ENCODE peak calls at places on chromosomes 1 and 21, in eight cellular contexts. N is CD8-positive, alpha-beta memory T cell; S is MM.1S; V is endothelial cell of umbilical vein; I is CD4-positive, CD25-positive, alpha-beta regulatory T cell; A is naive thymus-derived CD4-positive, alpha-beta T cell; X is mammary epithelial cell; Y is heart left ventricle. B is an unnamed sample.
A peak's percentile ranks its signal among the peaks of the same experiment; 100 is the strongest.

GRCh38 chr1:182599339-182599738 is 4.8 kb downstream of the RGS16 start:
- DNase-seq in S (no peak), V (no peak), I (peak; percentile 50), Y (no peak), X (no peak), N (no peak), A (no peak), B (no peak)

GRCh38 chr1:229427572-229427971 is 6.3 kb downstream of the ACTA1 start:
- DNase-seq in N (no peak), V (no peak), X (no peak), A (no peak), I (no peak), S (no peak), Y (no peak), B (no peak)

GRCh38 chr1:61626820-61627219 is 98.1 kb downstream of the TM2D1 start:
- DNase-seq in X (no peak), A (no peak), N (no peak), Y (peak; percentile 67), V (no peak), I (no peak), S (no peak), B (no peak)

GRCh38 chr1:2255420-2256369 is 27.6 kb downstream of the SKI start:
- DNase-seq in A (peak; percentile 89), V (peak; percentile 69), N (peak; percentile 78), X (peak; percentile 67), S (peak; percentile 73), I (peak; percentile 91), Y (no peak), B (no peak)

GRCh38 chr1:167689569-167689925 is 32.2 kb upstream of the MPZL1 start:
- DNase-seq in V (no peak), Y (no peak), N (no peak), I (no peak), S (no peak), X (peak; percentile 26), A (no peak), B (no peak)

GRCh38 chr1:44067258-44068250 is 36.3 kb upstream of the SLC6A9 start:
- DNase-seq in V (no peak), I (no peak), X (no peak), S (no peak), Y (no peak), N (no peak), A (no peak), B (no peak)

GRCh38 chr1:226706664-226707063 is 32.4 kb downstream of the ITPKB start:
- DNase-seq in Y (no peak), N (no peak), V (no peak), A (no peak), I (no peak), X (no peak), S (no peak), B (no peak)

GRCh38 chr1:158077366-158078256 is 84.2 kb downstream of the KIRREL1 start:
- DNase-seq in Y (no peak), I (no peak), N (no peak), X (no peak), A (no peak), V (no peak), S (no peak), B (no peak)

GRCh38 chr1:228349701-228350171 is 56.9 kb downstream of the TRIM11 start:
- DNase-seq in Y (peak; percentile 21), V (no peak), I (no peak), S (no peak), N (no peak), X (no peak), A (no peak), B (peak; percentile 37)

GRCh38 chr1:3003039-3003940 is 18.0 kb upstream of the ACTRT2 start:
- DNase-seq in A (no peak), N (no peak), Y (peak; percentile 12), X (no peak), I (no peak), S (no peak), V (no peak), B (peak; percentile 43)

GRCh38 chr1:157347508-157347907 is 204.8 kb downstream of the FCRL5 start:
- DNase-seq in N (no peak), S (no peak), Y (no peak), A (no peak), X (no peak), I (peak; percentile 2), V (no peak), B (no peak)

GRCh38 chr1:245807954-245808719 is 653.4 kb downstream of the KIF26B start:
- DNase-seq in I (no peak), S (no peak), A (no peak), Y (no peak), V (no peak), N (no peak), X (no peak), B (peak; percentile 81)

GRCh38 chr1:90502696-90503095 is 214.4 kb downstream of the BARHL2 start:
- DNase-seq in Y (no peak), A (no peak), S (no peak), V (no peak), N (no peak), X (no peak), I (no peak), B (no peak)

GRCh38 chr21:46456750-46457149 is 1.9 kb upstream of the DIP2A start:
- DNase-seq in V (no peak), X (peak; percentile 75), A (no peak), Y (no peak), N (no peak), I (no peak), S (no peak), B (no peak)

GRCh38 chr1:36137226-36137625 is 12.1 kb downstream of the TRAPPC3 start:
- DNase-seq in I (no peak), X (no peak), V (no peak), A (no peak), N (no peak), S (no peak), Y (no peak), B (no peak)
- H3K4me1 ChIP-seq in I (peaks cover under 1% of the 10 kb centered on the region), X (peaks cover 46% of the 10 kb centered on the region), V (peaks cover 46% of the 10 kb centered on the region), A (no peaks in the 10 kb centered on the region), N (no peaks in the 10 kb centered on the region), S (no peaks in the 10 kb centered on the region), Y (peaks cover 12% of the 10 kb centered on the region), B (peaks cover 29% of the 10 kb centered on the region)

GRCh38 chr21:16193758-16194606 is 464.2 kb downstream of the USP25 start:
- DNase-seq in N (no peak), I (no peak), S (peak; percentile 82), V (peak; percentile 91), Y (peak; percentile 78), X (peak; percentile 61), A (peak; percentile 18), B (peak; percentile 61)

GRCh38 chr21:16195476-16195875 is 465.7 kb downstream of the USP25 start:
- DNase-seq in I (no peak), X (peak; percentile 25), Y (no peak), A (no peak), S (peak; percentile 57), V (peak; percentile 57), N (no peak), B (no peak)

GRCh38 chr21:16196521-16197208 is 466.9 kb downstream of the USP25 start:
- DNase-seq in X (peak; percentile 5), V (peak; percentile 80), N (no peak), I (no peak), A (no peak), S (no peak), Y (no peak), B (no peak)

GRCh38 chr21:16195896-16196443 is 466.2 kb downstream of the USP25 start:
- DNase-seq in X (peak; percentile 1), I (no peak), N (no peak), S (peak; percentile 14), A (no peak), Y (no peak), V (peak; percentile 66), B (no peak)

GRCh38 chr21:16194851-16195251 is 465.1 kb downstream of the USP25 start:
- DNase-seq in V (peak; percentile 76), A (no peak), I (no peak), X (peak; percentile 16), N (no peak), S (peak; percentile 44), Y (no peak), B (no peak)
- H3K4me3 ChIP-seq in V (peak overlapping the region; percentile 59), A (no peak overlapping the region), I (no peak overlapping the region), X (peak overlapping the region; percentile 31), N (no peak overlapping the region), S (peak overlapping the region; percentile 66), Y (peak overlapping the region; percentile 63), B (peak overlapping the region; percentile 45)

GRCh38 chr1:93591833-93592635 is 89.6 kb downstream of the BCAR3 start:
- DNase-seq in X (no peak), A (no peak), I (peak; percentile 23), Y (no peak), N (no peak), V (no peak), S (peak; percentile 15), B (peak; percentile 76)
- H3K27ac ChIP-seq in X (no peak overlapping the region), A (no peak overlapping the region), I (no peak overlapping the region), Y (peak overlapping the region; percentile 33), N (no peak overlapping the region), V (no peak overlapping the region), S (no peak overlapping the region), B (peak overlapping the region; percentile 19)

GRCh38 chr1:201713093-201713810 is 115.7 kb upstream of the IPO9 start:
- DNase-seq in A (no peak), Y (peak; percentile 97), X (peak; percentile 94), V (peak; percentile 94), S (no peak), N (no peak), I (no peak), B (peak; percentile 91)
- H3K4me1 ChIP-seq in A (no peaks in the 10 kb centered on the region), Y (peaks cover 60% of the 10 kb centered on the region), X (peaks cover 55% of the 10 kb centered on the region), V (peaks cover 48% of the 10 kb centered on the region), S (peaks cover 11% of the 10 kb centered on the region), N (no peaks in the 10 kb centered on the region), I (no peaks in the 10 kb centered on the region), B (peaks cover 71% of the 10 kb centered on the region)

GRCh38 chr1:98053471-98054366 is 132.9 kb upstream of the DPYD start:
- DNase-seq in A (peak; percentile 63), I (peak; percentile 49), N (peak; percentile 32), Y (peak; percentile 71), S (peak; percentile 48), X (peak; percentile 36), V (peak; percentile 85), B (peak; percentile 69)
- H3K4me3 ChIP-seq in A (peak overlapping the region; percentile 55), I (no peak overlapping the region), N (peak overlapping the region; percentile 55), Y (peak overlapping the region; percentile 64), S (peak overlapping the region; percentile 56), X (peak overlapping the region; percentile 67), V (peak overlapping the region; percentile 35), B (peak overlapping the region; percentile 63)